ENCODE peak calls at places on chromosomes 6 and 20, in eight cellular contexts. E is T-helper 22 cell, Z is GM19239, R is GM10248, A is nucleus accumbens, J is NCI-H1930, G is MCF 10A, T is colonic mucosa. M is an unnamed sample.

GRCh38 chr6:31112478-31112877 is at the start of gene C6orf15:
- DNase-seq in E (no peak), Z (no peak), R (no peak), A (no peak), J (no peak), G (no peak), T (no peak), M (no peak)

GRCh38 chr6:106098383-106099234 is 12.5 kb downstream of the PRDM1 start:
- DNase-seq in E (peak), Z (no peak), R (no peak), A (no peak), J (no peak), G (peak), T (peak), M (no peak)

GRCh38 chr6:158150701-158151100 is 17.4 kb downstream of the SERAC1 start:
- DNase-seq in E (no peak), Z (no peak), R (no peak), A (no peak), J (no peak), G (peak), T (no peak), M (no peak)

GRCh38 chr6:126020305-126021050 is 34.1 kb downstream of the TRMT11 start:
- DNase-seq in E (no peak), Z (no peak), R (no peak), A (no peak), J (no peak), G (no peak), T (no peak), M (no peak)

GRCh38 chr20:1330075-1330830 is 1.3 kb upstream of the SDCBP2 start:
- DNase-seq in E (no peak), Z (no peak), R (no peak), A (no peak), J (no peak), G (peak), T (peak), M (no peak)

GRCh38 chr6:170100046-170100445 is 190.8 kb downstream of the DLL1 start:
- DNase-seq in E (no peak), Z (no peak), R (no peak), A (no peak), J (no peak), G (no peak), T (no peak), M (no peak)

GRCh38 chr6:18386302-18386976 is 711 bp upstream of the RNF144B start:
- DNase-seq in E (no peak), Z (no peak), R (no peak), A (no peak), J (no peak), G (peak), T (no peak), M (no peak)

GRCh38 chr6:105200133-105200730 is 20.4 kb upstream of the POPDC3 start:
- DNase-seq in E (no peak), Z (no peak), R (no peak), A (no peak), J (no peak), G (no peak), T (no peak), M (no peak)

GRCh38 chr6:125211352-125211751 is 57.8 kb downstream of the TPD52L1 start:
- DNase-seq in E (no peak), Z (no peak), R (no peak), A (no peak), J (no peak), G (no peak), T (no peak), M (no peak)

GRCh38 chr6:102549221-102549874 is 1155.8 kb downstream of the GRIK2 start:
- DNase-seq in E (no peak), Z (no peak), R (no peak), A (no peak), J (no peak), G (no peak), T (no peak), M (no peak)

GRCh38 chr6:136520520-136520919 is 29.7 kb downstream of the MAP7 start:
- DNase-seq in E (no peak), Z (no peak), R (no peak), A (no peak), J (no peak), G (no peak), T (no peak), M (no peak)

GRCh38 chr6:6704423-6705060 is 116.0 kb downstream of the LY86 start:
- DNase-seq in E (no peak), Z (no peak), R (no peak), A (no peak), J (no peak), G (no peak), T (no peak), M (no peak)

GRCh38 chr6:83221886-83222479 is 28.8 kb downstream of the RWDD2A start:
- DNase-seq in E (no peak), Z (no peak), R (peak), A (no peak), J (no peak), G (peak), T (no peak), M (no peak)

GRCh38 chr6:32369678-32370077 is 2.0 kb downstream of the TSBP1 start:
- DNase-seq in E (no peak), Z (no peak), R (no peak), A (no peak), J (no peak), G (peak), T (no peak), M (no peak)

GRCh38 chr6:143773503-143773902 is 69.6 kb upstream of the LTV1 start:
- DNase-seq in E (no peak), Z (no peak), R (no peak), A (no peak), J (no peak), G (no peak), T (no peak), M (no peak)

GRCh38 chr20:45857836-45858250 is 429 bp downstream of the ZSWIM3 start:
- DNase-seq in E (no peak), Z (peak), R (peak), A (no peak), J (no peak), G (no peak), T (no peak), M (peak)

GRCh38 chr6:25359191-25359861 is 80.2 kb downstream of the CARMIL1 start:
- DNase-seq in E (no peak), Z (no peak), R (no peak), A (no peak), J (no peak), G (peak), T (no peak), M (no peak)

GRCh38 chr20:45459606-45460005 is 9.9 kb upstream of the WFDC2 start:
- DNase-seq in E (no peak), Z (no peak), R (no peak), A (no peak), J (no peak), G (peak), T (no peak), M (no peak)

GRCh38 chr6:42402184-42402583 is 49.5 kb downstream of the TRERF1 start:
- DNase-seq in E (peak), Z (no peak), R (peak), A (no peak), J (no peak), G (peak), T (no peak), M (peak)

GRCh38 chr20:62852841-62853240 is 8.8 kb downstream of the TCFL5 start:
- DNase-seq in E (no peak), Z (no peak), R (no peak), A (no peak), J (no peak), G (no peak), T (no peak), M (no peak)

GRCh38 chr6:107418118-107418517 is 41.2 kb downstream of the PDSS2 start:
- DNase-seq in E (no peak), Z (no peak), R (peak), A (no peak), J (no peak), G (peak), T (no peak), M (no peak)

GRCh38 chr20:23356203-23356602 is 5.6 kb downstream of the NXT1 start:
- DNase-seq in E (no peak), Z (no peak), R (no peak), A (no peak), J (no peak), G (no peak), T (no peak), M (no peak)

GRCh38 chr6:122180132-122180531 is 219.3 kb upstream of the HSF2 start:
- DNase-seq in E (no peak), Z (no peak), R (no peak), A (no peak), J (no peak), G (no peak), T (no peak), M (no peak)

GRCh38 chr6:6717953-6718352 is 129.4 kb downstream of the LY86 start:
- DNase-seq in E (no peak), Z (no peak), R (no peak), A (no peak), J (no peak), G (peak), T (no peak), M (no peak)

GRCh38 chr6:62392289-62392688 is 106.3 kb upstream of the KHDRBS2 start:
- DNase-seq in E (no peak), Z (no peak), R (no peak), A (no peak), J (no peak), G (no peak), T (no peak), M (no peak)

GRCh38 chr6:16256781-16257180 is 18.4 kb downstream of the GMPR start:
- DNase-seq in E (no peak), Z (no peak), R (no peak), A (no peak), J (no peak), G (no peak), T (no peak), M (no peak)

GRCh38 chr6:163708459-163708858 is 293.9 kb downstream of the QKI start:
- DNase-seq in E (no peak), Z (no peak), R (peak), A (no peak), J (no peak), G (no peak), T (no peak), M (no peak)

GRCh38 chr6:27669278-27669797 is 196.4 kb upstream of the ZNF184 start:
- DNase-seq in E (no peak), Z (no peak), R (peak), A (no peak), J (no peak), G (peak), T (no peak), M (no peak)

GRCh38 chr6:22892452-22892851 is 323.1 kb downstream of the HDGFL1 start:
- DNase-seq in E (no peak), Z (no peak), R (no peak), A (no peak), J (no peak), G (peak), T (no peak), M (no peak)

GRCh38 chr6:9612489-9612888 is 802.4 kb downstream of the TFAP2A start:
- DNase-seq in E (no peak), Z (no peak), R (no peak), A (no peak), J (no peak), G (no peak), T (no peak), M (no peak)

GRCh38 chr6:23505021-23505420 is 621.0 kb upstream of the NRSN1 start:
- DNase-seq in E (no peak), Z (no peak), R (no peak), A (no peak), J (no peak), G (peak), T (no peak), M (no peak)

GRCh38 chr6:28334272-28335039 is 1.5 kb downstream of the ZSCAN31 start:
- DNase-seq in E (no peak), Z (no peak), R (no peak), A (no peak), J (no peak), G (no peak), T (no peak), M (no peak)

GRCh38 chr6:75539136-75539535 is 45.5 kb upstream of the FILIP1 start:
- DNase-seq in E (no peak), Z (no peak), R (no peak), A (no peak), J (no peak), G (no peak), T (no peak), M (no peak)

GRCh38 chr6:16154904-16155303 is 26.0 kb downstream of the MYLIP start:
- DNase-seq in E (no peak), Z (no peak), R (no peak), A (no peak), J (no peak), G (peak), T (no peak), M (no peak)

GRCh38 chr6:257031-257725 is 35.1 kb upstream of the DUSP22 start:
- DNase-seq in E (no peak), Z (no peak), R (no peak), A (no peak), J (no peak), G (peak), T (no peak), M (no peak)

GRCh38 chr6:17013701-17014100 is 88.1 kb upstream of the STMND1 start:
- DNase-seq in E (no peak), Z (no peak), R (no peak), A (no peak), J (no peak), G (no peak), T (no peak), M (no peak)

M was measured in GM12891.